ENCODE peak calls at places on chromosomes 4 and X, in five cellular contexts. O, S, G, X and K are unnamed samples. For H3K27me3, the result is how much of the 10 kb centered on the place peaks cover.

GRCh38 chr4:79298484-79298883 is 27.4 kb downstream of the NAA11 start:
- DNase-seq in S (peak), O (no peak), X (no peak), G (no peak), K (no peak)

GRCh38 chr4:150215601-150216000 is 137.4 kb downstream of the DCLK2 start:
- DNase-seq in O (no peak), S (no peak), G (no peak), X (no peak), K (no peak)

GRCh38 chrX:53685711-53686110 is 808 bp downstream of the HUWE1 start:
- DNase-seq in S (no peak), X (no peak), O (no peak), G (no peak), K (no peak)

GRCh38 chr4:128573781-128574508 is 235.6 kb upstream of the JADE1 start:
- DNase-seq in S (no peak), G (no peak), O (no peak), X (no peak), K (no peak)

GRCh38 chrX:149497626-149498025 is 7.5 kb downstream of the IDS start:
- DNase-seq in G (no peak), X (no peak), O (no peak), S (no peak), K (no peak)

GRCh38 chr4:85776579-85776978 is 301.6 kb downstream of the ARHGAP24 start:
- DNase-seq in G (no peak), O (no peak), S (no peak), X (no peak), K (no peak)

GRCh38 chr4:71872767-71873422 is 89.0 kb upstream of the GC start:
- DNase-seq in X (no peak), G (no peak), O (no peak), S (no peak), K (no peak)

GRCh38 chr4:41204400-41204978 is 9.9 kb downstream of the APBB2 start:
- DNase-seq in G (no peak), X (no peak), O (no peak), S (no peak), K (no peak)

GRCh38 chr4:3468154-3468553 is 5.0 kb downstream of the DOK7 start:
- DNase-seq in O (no peak), G (no peak), S (no peak), X (no peak), K (no peak)

GRCh38 chrX:108736509-108737479 is at the start of gene IRS4:
- DNase-seq in O (no peak), X (no peak), S (peak), G (no peak), K (peak)

GRCh38 chr4:62533573-62533972 is 1333.4 kb downstream of the ADGRL3 start:
- DNase-seq in X (no peak), S (no peak), G (no peak), O (no peak), K (no peak)

GRCh38 chr4:173399016-173399415 is at the start of gene SCRG1:
- DNase-seq in S (no peak), G (no peak), X (no peak), O (no peak), K (peak)

GRCh38 chr4:106096454-106096853 is 201.2 kb downstream of the NPNT start:
- DNase-seq in O (no peak), S (no peak), G (no peak), X (no peak), K (no peak)

GRCh38 chr4:35286434-35286833 is 957.9 kb downstream of the ARAP2 start:
- DNase-seq in G (no peak), S (no peak), O (no peak), X (no peak), K (no peak)

GRCh38 chr4:177214935-177215334 is 94.7 kb upstream of the NEIL3 start:
- DNase-seq in X (no peak), G (no peak), O (no peak), S (no peak), K (no peak)

GRCh38 chr4:20284990-20285389 is 33.3 kb downstream of the SLIT2 start:
- DNase-seq in S (no peak), X (no peak), O (no peak), G (no peak), K (no peak)

GRCh38 chr4:1310796-1311715 is 21.4 kb downstream of the MAEA start:
- DNase-seq in O (no peak), G (no peak), X (no peak), S (peak), K (no peak)

GRCh38 chr4:31518796-31519250 is 798.7 kb downstream of the PCDH7 start:
- DNase-seq in X (no peak), S (no peak), O (no peak), G (no peak), K (no peak)

GRCh38 chr4:4772534-4772933 is 86.9 kb upstream of the MSX1 start:
- DNase-seq in S (no peak), G (no peak), O (no peak), X (no peak), K (no peak)

GRCh38 chr4:114495471-114495928 is 103.1 kb upstream of the UGT8 start:
- DNase-seq in G (no peak), X (no peak), O (no peak), S (no peak), K (no peak)

GRCh38 chr4:156705291-156705690 is 266.3 kb downstream of the PDGFC start:
- DNase-seq in X (no peak), S (no peak), O (no peak), G (no peak), K (no peak)

GRCh38 chr4:126419266-126419665 is 1104.5 kb downstream of the FAT4 start:
- DNase-seq in O (no peak), X (no peak), S (no peak), G (no peak), K (no peak)

DNA sequence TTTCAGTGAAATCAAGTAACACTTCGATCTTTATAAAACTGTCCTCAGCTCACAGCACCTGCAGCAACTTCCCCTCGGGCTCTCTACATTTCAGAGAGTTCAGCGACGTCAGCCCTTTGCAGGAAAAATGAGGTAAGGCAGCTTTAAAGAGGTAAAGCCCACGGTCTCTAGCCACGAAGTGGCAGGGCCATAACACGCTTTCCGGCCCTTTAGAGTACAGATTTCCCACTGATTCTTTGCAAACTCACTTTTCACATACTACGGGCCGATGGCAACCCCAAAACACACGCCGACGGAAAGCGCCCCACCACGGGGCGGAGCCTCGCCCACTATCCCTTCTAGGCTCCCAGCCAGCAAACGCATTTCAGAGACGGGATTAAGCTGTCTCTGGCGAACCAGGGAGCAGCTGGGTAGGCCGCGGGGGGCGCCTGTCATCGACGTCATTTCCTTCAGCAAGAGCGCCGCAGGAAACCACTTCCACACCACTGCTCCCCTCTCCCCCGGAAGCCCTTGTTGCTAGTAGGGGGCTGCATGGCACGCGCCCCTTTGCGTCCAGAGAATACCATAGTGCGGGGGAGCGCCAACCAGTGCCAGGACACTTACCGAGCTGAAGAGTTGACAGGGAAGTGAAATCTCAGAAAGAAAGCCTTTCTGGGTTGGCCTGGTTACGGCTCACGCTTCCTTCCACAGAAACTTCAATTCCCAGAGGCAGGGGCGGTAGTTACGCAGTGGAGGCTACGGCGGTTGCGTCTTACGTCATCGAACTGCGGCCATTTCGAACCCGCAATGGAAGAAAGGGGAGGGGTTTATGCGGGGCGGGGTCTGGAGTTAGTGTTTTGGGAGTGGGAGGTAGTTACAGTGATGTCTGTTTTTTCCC is at the start of gene TRMT10A:
- DNase-seq in O (peak), G (peak), X (peak), S (peak), K (peak)
- TF ChIP-seq CTCF in O (no peak), G (peak), X (no peak), S (peak), K (peak)

GRCh38 chrX:119013146-119013545 is 38.7 kb downstream of the LONRF3 start:
- DNase-seq in X (no peak), G (no peak), O (no peak), S (no peak), K (no peak)

GRCh38 chrX:119010491-119010890 is 36.1 kb downstream of the LONRF3 start:
- DNase-seq in X (no peak), G (no peak), S (no peak), O (no peak), K (no peak)

GRCh38 chrX:119015407-119016242 is 41.2 kb downstream of the LONRF3 start:
- DNase-seq in X (peak), S (no peak), G (peak), O (no peak), K (peak)
- TF ChIP-seq POLR2AphosphoS5 in X (no peak), S (peak), G (no peak), O (no peak), K (peak)

DNA sequence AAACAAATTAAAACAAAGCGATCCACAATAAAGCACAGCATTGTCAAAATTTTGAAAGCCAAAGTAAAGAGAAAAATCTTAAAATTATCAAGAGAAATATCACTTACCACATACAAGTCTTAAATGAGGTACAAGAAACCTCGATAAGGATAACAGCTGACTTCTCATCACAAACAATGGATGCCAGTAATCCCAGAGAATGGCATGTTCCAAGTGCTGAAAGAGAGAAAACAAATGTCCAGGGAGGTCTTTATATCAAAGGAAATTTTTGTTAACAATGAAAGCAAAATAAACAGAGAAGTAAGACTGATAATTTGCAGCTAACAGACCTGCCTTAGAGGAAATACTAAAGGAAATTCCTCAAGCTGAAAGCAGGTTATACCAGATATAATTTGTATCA is 460.4 kb upstream of the HS3ST1 start:
- DNase-seq in G (no peak), O (no peak), S (no peak), X (no peak), K (no peak)
- H3K27me3 ChIP-seq in G (under half), O (under half), S (under half), X (under half), K (under half)

GRCh38 chr4:149029056-149029651 is 586.9 kb upstream of the NR3C2 start:
- DNase-seq in X (peak), O (no peak), G (no peak), S (no peak), K (no peak)

DNA sequence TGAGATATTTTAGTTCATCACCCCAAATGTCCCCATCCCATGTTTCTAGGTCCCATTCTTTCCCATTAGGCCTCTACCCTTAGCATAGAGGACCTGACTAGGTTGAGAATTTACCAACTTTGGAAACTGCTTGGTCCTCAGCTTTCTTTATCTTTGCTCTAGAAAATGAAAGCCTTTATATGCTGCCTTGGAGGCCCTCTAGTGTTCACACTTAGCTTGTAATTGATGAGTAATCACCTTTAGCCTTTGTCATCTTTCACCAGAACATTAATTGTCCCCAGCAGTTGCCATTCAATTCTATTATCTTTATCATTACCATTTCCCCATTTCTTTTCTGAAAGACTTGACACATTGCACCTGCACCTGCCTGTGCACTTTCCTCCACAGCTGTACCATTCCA is 589.2 kb upstream of the NR3C2 start:
- DNase-seq in G (no peak), S (no peak), X (no peak), O (no peak), K (no peak)
- TF ChIP-seq CTCF in G (no peak), S (peak), X (peak), O (no peak), K (no peak)